ENCODE peak calls at places on chromosomes 6 and 20, in ten cellular contexts. Z, J, C, A, N, D, S, W, P and I are unnamed samples.

GRCh38 chr20:25301357-25301920 is 53.6 kb downstream of the PYGB start:
- DNase-seq in J (no peak), W (no peak), P (no peak), A (no peak), C (no peak), N (no peak), S (no peak), Z (no peak), D (no peak), I (no peak)

GRCh38 chr6:79152269-79152737 is 74.2 kb upstream of the PHIP start:
- DNase-seq in C (peak; percentile 96), W (no peak), D (no peak), Z (no peak), P (no peak), N (no peak), A (no peak), S (no peak), J (no peak), I (no peak)

GRCh38 chr6:41132254-41132653 is 21.9 kb downstream of the TREML1 start:
- DNase-seq in S (no peak), D (no peak), P (no peak), N (no peak), J (no peak), W (no peak), Z (no peak), A (no peak), C (no peak), I (no peak)

GRCh38 chr6:154951400-154952200 is 43.5 kb upstream of the TIAM2 start:
- DNase-seq in S (no peak), Z (no peak), D (peak; percentile 65), J (no peak), A (no peak), W (no peak), C (no peak), N (no peak), P (no peak), I (no peak)

GRCh38 chr20:46157625-46158024 is 39.5 kb downstream of the CD40 start:
- DNase-seq in A (no peak), J (no peak), P (no peak), C (no peak), S (no peak), D (no peak), N (no peak), Z (no peak), W (no peak), I (no peak)

GRCh38 chr6:157218371-157219198 is 104.7 kb downstream of the TMEM242 start:
- DNase-seq in Z (no peak), P (no peak), N (no peak), J (no peak), C (no peak), D (no peak), W (no peak), S (no peak), A (no peak), I (no peak)

GRCh38 chr6:26251354-26252081 is 113.5 kb upstream of the BTN3A2 start:
- DNase-seq in C (peak; percentile 98), N (peak; percentile 84), S (peak; percentile 83), A (peak; percentile 17), W (peak; percentile 96), J (no peak), D (peak; percentile 97), P (peak; percentile 81), Z (peak; percentile 41), I (no peak)

GRCh38 chr6:137791281-137792159 is 75.5 kb upstream of the TNFAIP3 start:
- DNase-seq in C (no peak), W (peak; percentile 42), A (no peak), N (no peak), P (no peak), Z (no peak), S (no peak), D (no peak), J (no peak), I (no peak)

GRCh38 chr6:88814909-88815308 is 148.5 kb downstream of the RNGTT start:
- DNase-seq in Z (no peak), S (no peak), D (no peak), P (no peak), J (no peak), N (no peak), W (no peak), C (peak; percentile 57), A (no peak), I (no peak)

GRCh38 chr6:7899889-7900213 is 10.7 kb downstream of the TXNDC5 start:
- DNase-seq in D (no peak), P (no peak), A (no peak), S (no peak), Z (no peak), C (no peak), W (no peak), J (no peak), N (no peak), I (no peak)

GRCh38 chr6:158408013-158408412 is 95.7 kb downstream of the TULP4 start:
- DNase-seq in C (no peak), Z (no peak), S (no peak), N (no peak), J (no peak), W (no peak), D (no peak), A (no peak), P (no peak), I (no peak)

GRCh38 chr6:158584236-158584651 is 24.4 kb downstream of the TMEM181 start:
- DNase-seq in D (no peak), S (no peak), C (no peak), A (no peak), W (no peak), J (no peak), P (no peak), Z (no peak), N (no peak), I (no peak)

GRCh38 chr6:113636357-113636824 is 220.8 kb upstream of the MARCKS start:
- DNase-seq in C (peak; percentile 73), W (no peak), D (no peak), S (no peak), A (no peak), J (no peak), N (peak; percentile 71), P (no peak), Z (no peak), I (no peak)

GRCh38 chr6:53483423-53484353 is 61.2 kb downstream of the GCLC start:
- DNase-seq in A (peak; percentile 70), D (peak; percentile 35), C (peak; percentile 11), P (no peak), W (peak; percentile 37), S (peak; percentile 46), N (no peak), J (peak; percentile 39), Z (peak; percentile 42), I (no peak)

GRCh38 chr6:135002229-135002844 is 52.3 kb downstream of the HBS1L start:
- DNase-seq in J (no peak), P (no peak), D (peak; percentile 65), Z (peak; percentile 34), W (peak; percentile 50), A (no peak), N (no peak), C (peak; percentile 15), S (peak; percentile 23), I (no peak)

GRCh38 chr6:25179051-25179778 is 100.0 kb upstream of the CARMIL1 start:
- DNase-seq in Z (peak; percentile 85), J (no peak), P (no peak), S (no peak), D (no peak), C (no peak), A (no peak), W (peak; percentile 90), N (no peak), I (peak; percentile 65)

GRCh38 chr6:126804255-126805064 is 314.0 kb upstream of the RSPO3 start:
- DNase-seq in D (peak; percentile 54), S (peak; percentile 70), N (peak; percentile 67), Z (peak; percentile 66), P (peak; percentile 13), A (no peak), W (peak; percentile 74), C (peak; percentile 68), J (no peak), I (no peak)

GRCh38 chr6:47097092-47097945 is 55.2 kb upstream of the ADGRF1 start:
- DNase-seq in Z (peak; percentile 85), W (peak; percentile 90), N (peak; percentile 83), S (peak; percentile 80), D (peak; percentile 76), A (peak; percentile 45), J (peak; percentile 63), C (peak; percentile 91), P (peak; percentile 78), I (peak; percentile 42)

GRCh38 chr6:13267142-13267621 is 61.2 kb downstream of the TBC1D7 start:
- DNase-seq in P (no peak), J (no peak), A (no peak), C (no peak), N (peak; percentile 1), W (no peak), S (no peak), D (no peak), Z (peak; percentile 33), I (no peak)

GRCh38 chr6:71404145-71404966 is 115.7 kb downstream of the OGFRL1 start:
- DNase-seq in C (peak; percentile 80), N (peak; percentile 81), S (peak; percentile 71), D (no peak), J (no peak), P (peak; percentile 38), W (peak; percentile 92), Z (peak; percentile 68), A (no peak), I (no peak)
- H3K4me3 ChIP-seq in C (no peak overlapping the region), N (peak overlapping the region; percentile 53), S (no peak overlapping the region), D (no peak overlapping the region), J (no peak overlapping the region), P (no peak overlapping the region), W (peak overlapping the region; percentile 33), Z (no peak overlapping the region), A (peak overlapping the region; percentile 38), I (no peak overlapping the region)

GRCh38 chr6:133240511-133241087 is 558 bp upstream of the EYA4 start:
- DNase-seq in P (no peak), Z (no peak), J (no peak), N (no peak), C (peak; percentile 68), S (peak; percentile 46), D (no peak), A (peak; percentile 35), W (no peak), I (no peak)
- H3K4me3 ChIP-seq in P (peak overlapping the region; percentile 85), Z (no peak overlapping the region), J (peak overlapping the region; percentile 65), N (peak overlapping the region; percentile 54), C (peak overlapping the region; percentile 24), S (peak overlapping the region; percentile 43), D (no peak overlapping the region), A (peak overlapping the region; percentile 76), W (peak overlapping the region; percentile 13), I (no peak overlapping the region)

GRCh38 chr6:34143196-34143883 is 2.5 kb downstream of the GRM4 start:
- DNase-seq in D (no peak), C (no peak), J (no peak), S (no peak), A (no peak), N (no peak), W (no peak), P (no peak), Z (no peak), I (no peak)
- H3K4me3 ChIP-seq in D (no peak overlapping the region), C (no peak overlapping the region), J (peak overlapping the region; percentile 53), S (peak overlapping the region; percentile 51), A (peak overlapping the region; percentile 61), N (no peak overlapping the region), W (no peak overlapping the region), P (no peak overlapping the region), Z (no peak overlapping the region), I (no peak overlapping the region)

DNA sequence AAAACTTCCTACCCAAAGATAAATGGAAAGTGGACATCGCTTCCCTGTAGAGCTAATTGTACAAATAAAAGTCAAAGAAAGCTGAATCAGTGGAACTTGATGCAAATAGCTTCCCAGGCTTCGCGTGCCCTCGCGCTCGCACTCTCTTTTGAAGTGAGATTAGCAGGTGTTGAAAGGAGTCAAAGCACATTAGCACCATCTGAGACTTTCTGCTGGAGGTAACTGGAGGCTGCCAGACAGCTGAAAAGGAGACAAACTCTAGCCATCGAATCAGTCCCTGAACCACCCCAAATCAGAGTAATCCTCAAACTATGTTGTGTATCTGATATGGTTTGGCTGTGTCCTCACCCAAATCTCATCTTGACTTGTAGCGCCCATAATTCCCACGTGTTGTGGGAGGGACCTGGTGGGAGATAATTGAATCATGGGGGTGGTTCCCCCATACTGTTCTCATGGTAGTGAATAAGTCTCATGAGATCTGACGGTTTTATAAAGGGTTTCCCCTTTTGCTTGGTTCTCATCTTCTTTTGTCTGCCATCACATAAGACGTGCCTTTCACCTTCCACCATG is 23.7 kb downstream of the SULF2 start:
- DNase-seq in J (no peak), P (no peak), W (no peak), C (peak; percentile 86), N (no peak), D (no peak), S (peak; percentile 74), A (no peak), Z (no peak), I (no peak)
- H3K4me3 ChIP-seq in J (no peak overlapping the region), P (no peak overlapping the region), W (no peak overlapping the region), C (no peak overlapping the region), N (no peak overlapping the region), D (no peak overlapping the region), S (no peak overlapping the region), A (no peak overlapping the region), Z (no peak overlapping the region), I (no peak overlapping the region)